ENCODE peak calls at places on chromosome 6, in ten cellular contexts. O is endothelial cell, N is choroid plexus epithelial cell, L is pons, T is H7, X is occipital lobe, M is fibroblast of mammary gland, H is kidney glomerular epithelial cell, W is LoVo, U is foreskin fibroblast. I is an unnamed sample.
A peak's percentile ranks its signal among the peaks of the same experiment; 100 is the strongest.

GRCh38 chr6:147043994-147044477 is 160.2 kb upstream of the STXBP5 start:
- DNase-seq in O (no peak), N (no peak), L (no peak), T (no peak), X (no peak), M (peak; percentile 60), H (no peak), W (peak; percentile 12), U (peak; percentile 38), I (no peak)

GRCh38 chr6:12298017-12298958 is 8.1 kb downstream of the EDN1 start:
- DNase-seq in O (no peak), N (no peak), L (no peak), T (no peak), X (no peak), M (no peak), H (no peak), W (no peak), U (no peak), I (no peak)

GRCh38 chr6:168468046-168468445 is 27.1 kb downstream of the SMOC2 start:
- DNase-seq in O (no peak), N (no peak), L (no peak), T (no peak), X (no peak), M (no peak), H (no peak), W (no peak), U (no peak), I (no peak)

GRCh38 chr6:16868968-16869367 is 107.7 kb upstream of the ATXN1 start:
- DNase-seq in O (no peak), N (no peak), L (no peak), T (no peak), X (no peak), M (no peak), H (no peak), W (no peak), U (no peak), I (no peak)

GRCh38 chr6:138572200-138572875 is 73.0 kb upstream of the NHSL1 start:
- DNase-seq in O (peak; percentile 65), N (peak; percentile 94), L (no peak), T (peak; percentile 74), X (no peak), M (peak; percentile 83), H (peak; percentile 23), W (no peak), U (peak; percentile 91), I (peak; percentile 78)

GRCh38 chr6:154868143-154868594 is 126.9 kb upstream of the TIAM2 start:
- DNase-seq in O (no peak), N (peak; percentile 79), L (peak; percentile 86), T (peak; percentile 42), X (no peak), M (peak; percentile 75), H (peak; percentile 55), W (peak; percentile 35), U (peak; percentile 83), I (no peak)

GRCh38 chr6:31498748-31499147 is 803 bp downstream of the MICB start:
- DNase-seq in O (peak; percentile 22), N (no peak), L (no peak), T (peak; percentile 61), X (no peak), M (no peak), H (no peak), W (no peak), U (peak; percentile 51), I (no peak)

GRCh38 chr6:94071835-94072234 is 652.5 kb upstream of the EPHA7 start:
- DNase-seq in O (no peak), N (peak; percentile 56), L (peak; percentile 36), T (no peak), X (no peak), M (peak; percentile 16), H (peak; percentile 4), W (peak; percentile 2), U (peak; percentile 8), I (peak; percentile 2)

GRCh38 chr6:53378208-53378607 is 29.5 kb upstream of the ELOVL5 start:
- DNase-seq in O (no peak), N (no peak), L (no peak), T (no peak), X (no peak), M (peak; percentile 49), H (no peak), W (no peak), U (no peak), I (no peak)

GRCh38 chr6:10557886-10558285 is 36.7 kb downstream of the GCNT2 start:
- DNase-seq in O (no peak), N (no peak), L (no peak), T (no peak), X (no peak), M (no peak), H (no peak), W (no peak), U (no peak), I (no peak)

GRCh38 chr6:77403424-77403823 is 59.9 kb downstream of the HTR1B start:
- DNase-seq in O (no peak), N (peak; percentile 50), L (no peak), T (no peak), X (no peak), M (peak; percentile 39), H (no peak), W (no peak), U (peak; percentile 72), I (no peak)

GRCh38 chr6:14094721-14095120 is 22.9 kb upstream of the CD83 start:
- DNase-seq in O (no peak), N (no peak), L (no peak), T (no peak), X (no peak), M (no peak), H (no peak), W (no peak), U (no peak), I (no peak)

GRCh38 chr6:10896691-10897090 is 9.8 kb downstream of the SYCP2L start:
- DNase-seq in O (no peak), N (no peak), L (no peak), T (no peak), X (no peak), M (no peak), H (no peak), W (no peak), U (no peak), I (no peak)

GRCh38 chr6:10014561-10014960 is 400.3 kb downstream of the TFAP2A start:
- DNase-seq in O (no peak), N (no peak), L (peak; percentile 25), T (no peak), X (peak; percentile 66), M (no peak), H (no peak), W (no peak), U (peak; percentile 54), I (peak; percentile 71)

GRCh38 chr6:147508073-147508870 is at the start of gene SAMD5:
- DNase-seq in O (peak; percentile 73), N (peak; percentile 69), L (no peak), T (peak; percentile 93), X (peak; percentile 46), M (peak; percentile 43), H (peak; percentile 39), W (peak; percentile 84), U (peak; percentile 90), I (peak; percentile 87)

GRCh38 chr6:95095855-95096254 is 481.5 kb upstream of the MANEA start:
- DNase-seq in O (no peak), N (no peak), L (no peak), T (no peak), X (no peak), M (no peak), H (no peak), W (no peak), U (no peak), I (no peak)

GRCh38 chr6:14542670-14543366 is 425.2 kb downstream of the CD83 start:
- DNase-seq in O (no peak), N (peak; percentile 55), L (no peak), T (no peak), X (no peak), M (peak; percentile 95), H (peak; percentile 61), W (no peak), U (peak; percentile 88), I (peak; percentile 96)

GRCh38 chr6:57138026-57138425 is 34.1 kb upstream of the BAG2 start:
- DNase-seq in O (no peak), N (no peak), L (no peak), T (no peak), X (no peak), M (no peak), H (no peak), W (no peak), U (no peak), I (no peak)

GRCh38 chr6:110401585-110402176 is 13.7 kb downstream of the DDO start:
- DNase-seq in O (no peak), N (no peak), L (no peak), T (no peak), X (no peak), M (no peak), H (no peak), W (no peak), U (no peak), I (no peak)

GRCh38 chr6:94213176-94213575 is 793.8 kb upstream of the EPHA7 start:
- DNase-seq in O (no peak), N (no peak), L (no peak), T (no peak), X (no peak), M (no peak), H (no peak), W (no peak), U (no peak), I (no peak)